ENCODE peak calls at places on chromosomes 4 and X, in nine cellular contexts. I is activated T-cell treated with anti-CD3 and anti-CD28 coated beads for 1 hour; B is activated effector memory CD4-positive, alpha-beta T cell treated with Interleukin-2 at 50 U/mL for 16 hours; S is T-helper 9 cell; K is stimulated activated CD4-positive, alpha-beta T cell treated with anti-CD3 and anti-CD28 coated beads, Interleukin-1b, Interleukin-23, amount 100 ng/mL, for 4 hours; X is amygdala; Q is NCI-H774; F is cardiac muscle cell; L is fibroblast of the conjunctiva. D is an unnamed sample.

GRCh38 chr4:1599491-1600210 is 84.5 kb downstream of the FAM53A start:
- DNase-seq in I (no peak), B (no peak), S (no peak), K (no peak), X (no peak), Q (no peak), F (no peak), L (no peak), D (no peak)

GRCh38 chrX:40434947-40435346 is 145.8 kb upstream of the ATP6AP2 start:
- DNase-seq in I (no peak), B (no peak), S (no peak), K (no peak), X (peak), Q (peak), F (peak), L (no peak), D (no peak)

GRCh38 chrX:151604931-151605330 is 41.5 kb downstream of the PASD1 start:
- DNase-seq in I (no peak), B (no peak), S (no peak), K (no peak), X (no peak), Q (no peak), F (no peak), L (no peak), D (no peak)

GRCh38 chr4:180770265-180770664 is 1472.9 kb upstream of the TENM3 start:
- DNase-seq in I (no peak), B (no peak), S (no peak), K (no peak), X (no peak), Q (no peak), F (no peak), L (no peak), D (no peak)

GRCh38 chrX:120457766-120458180 is 11.3 kb downstream of the LAMP2 start:
- DNase-seq in I (no peak), B (no peak), S (no peak), K (no peak), X (no peak), Q (no peak), F (no peak), L (peak), D (no peak)

GRCh38 chr4:184475096-184475461 is 729 bp upstream of the IRF2 start:
- DNase-seq in I (peak), B (no peak), S (peak), K (peak), X (no peak), Q (no peak), F (peak), L (peak), D (no peak)

GRCh38 chr4:151031831-151032605 is 16.9 kb upstream of the LRBA start:
- DNase-seq in I (no peak), B (no peak), S (no peak), K (peak), X (no peak), Q (no peak), F (no peak), L (no peak), D (no peak)

GRCh38 chr4:186936496-186937375 is 213.1 kb upstream of the FAT1 start:
- DNase-seq in I (no peak), B (no peak), S (no peak), K (no peak), X (no peak), Q (no peak), F (no peak), L (peak), D (peak)

GRCh38 chr4:138242076-138242829 is at the start of gene SLC7A11:
- DNase-seq in I (no peak), B (no peak), S (no peak), K (peak), X (no peak), Q (peak), F (peak), L (peak), D (peak)

GRCh38 chr4:167238226-167238625 is 3.9 kb upstream of the SPOCK3 start:
- DNase-seq in I (no peak), B (no peak), S (no peak), K (no peak), X (no peak), Q (no peak), F (no peak), L (no peak), D (no peak)

GRCh38 chr4:106502106-106502699 is 133.6 kb upstream of the GIMD1 start:
- DNase-seq in I (peak), B (no peak), S (peak), K (peak), X (peak), Q (peak), F (peak), L (peak), D (no peak)

GRCh38 chrX:96540111-96540631 is 144.5 kb upstream of the DIAPH2 start:
- DNase-seq in I (no peak), B (no peak), S (no peak), K (no peak), X (no peak), Q (no peak), F (no peak), L (no peak), D (no peak)

GRCh38 chr4:106707776-106708603 is 328.1 kb downstream of the DKK2 start:
- DNase-seq in I (no peak), B (no peak), S (no peak), K (no peak), X (no peak), Q (no peak), F (no peak), L (no peak), D (no peak)

GRCh38 chr4:135838889-135839288 is 1637.3 kb upstream of the PABPC4L start:
- DNase-seq in I (no peak), B (no peak), S (no peak), K (no peak), X (no peak), Q (no peak), F (no peak), L (peak), D (peak)

GRCh38 chr4:8851321-8852117 is 20.1 kb downstream of the HMX1 start:
- DNase-seq in I (no peak), B (no peak), S (no peak), K (no peak), X (no peak), Q (no peak), F (no peak), L (no peak), D (no peak)

GRCh38 chr4:125368684-125369083 is 53.9 kb downstream of the FAT4 start:
- DNase-seq in I (no peak), B (no peak), S (no peak), K (no peak), X (no peak), Q (no peak), F (no peak), L (peak), D (peak)

GRCh38 chrX:34338046-34338445 is 205.9 kb upstream of the FAM47A start:
- DNase-seq in I (no peak), B (no peak), S (no peak), K (no peak), X (no peak), Q (no peak), F (no peak), L (no peak), D (no peak)

GRCh38 chr4:20318899-20319291 is 67.2 kb downstream of the SLIT2 start:
- DNase-seq in I (no peak), B (no peak), S (no peak), K (no peak), X (no peak), Q (no peak), F (no peak), L (no peak), D (no peak)

GRCh38 chr4:39455486-39455885 is 3.2 kb downstream of the RPL9 start:
- DNase-seq in I (no peak), B (no peak), S (no peak), K (no peak), X (no peak), Q (no peak), F (no peak), L (no peak), D (no peak)